ENCODE peak calls at places on chromosomes 16 and 17, in ten cellular contexts. D, P, M, W, L, Q, U, Y, A and H are unnamed samples.

GRCh38 chr16:56532714-56533113 is 12.9 kb upstream of the BBS2 start:
- DNase-seq in A (no peak), Y (no peak), U (no peak), W (no peak), L (no peak), P (no peak), Q (no peak), M (no peak), D (no peak), H (no peak)

GRCh38 chr17:49180303-49180702 is 30.1 kb downstream of the GNGT2 start:
- DNase-seq in L (peak; percentile 42), P (no peak), M (peak; percentile 78), W (peak; percentile 75), A (peak; percentile 66), D (no peak), Q (peak; percentile 51), Y (peak; percentile 18), U (peak; percentile 61), H (peak; percentile 62)

GRCh38 chr16:64292953-64293352 is 828.9 kb downstream of the CDH11 start:
- DNase-seq in U (no peak), L (no peak), M (no peak), A (no peak), P (no peak), Q (no peak), D (no peak), W (no peak), Y (no peak), H (no peak)

GRCh38 chr17:60345233-60345632 is 46.7 kb downstream of the USP32 start:
- DNase-seq in D (no peak), W (no peak), P (no peak), Q (no peak), A (no peak), L (no peak), U (no peak), Y (no peak), M (no peak), H (no peak)

GRCh38 chr16:4011225-4011939 is 104.9 kb downstream of the ADCY9 start:
- DNase-seq in Q (no peak), L (no peak), Y (no peak), P (no peak), W (no peak), D (no peak), A (no peak), U (no peak), M (no peak), H (peak; percentile 38)

GRCh38 chr16:306911-307370 is 24.0 kb downstream of the PDIA2 start:
- DNase-seq in L (no peak), M (no peak), U (no peak), Q (no peak), W (no peak), P (no peak), A (no peak), D (no peak), Y (no peak), H (no peak)

GRCh38 chr16:788399-789126 is at the start of gene CHTF18:
- DNase-seq in U (peak; percentile 69), P (peak; percentile 96), L (peak; percentile 92), Q (peak; percentile 100), M (peak; percentile 100), D (peak; percentile 79), W (peak; percentile 97), Y (peak; percentile 59), A (peak; percentile 91), H (peak; percentile 92)

GRCh38 chr16:1495281-1496262 is 2.4 kb downstream of the TELO2 start:
- DNase-seq in U (no peak), D (no peak), Q (no peak), A (no peak), P (no peak), M (no peak), W (no peak), Y (no peak), L (no peak), H (no peak)

GRCh38 chr17:45976755-45977505 is 22.1 kb upstream of the STH start:
- DNase-seq in P (no peak), M (no peak), L (no peak), Q (no peak), U (peak; percentile 25), W (no peak), A (no peak), D (no peak), Y (peak; percentile 27), H (no peak)

GRCh38 chr16:53974484-53975115 is 270.6 kb downstream of the FTO start:
- DNase-seq in A (no peak), M (no peak), Y (no peak), U (no peak), L (no peak), D (no peak), Q (no peak), P (no peak), W (no peak), H (peak; percentile 27)

GRCh38 chr16:90011196-90011819 is 7.9 kb downstream of the DBNDD1 start:
- DNase-seq in L (no peak), P (no peak), U (no peak), D (no peak), W (no peak), A (no peak), M (no peak), Y (no peak), Q (no peak), H (no peak)

GRCh38 chr17:82648761-82649474 is 674 bp upstream of the WDR45B start:
- DNase-seq in L (no peak), Y (no peak), Q (peak; percentile 54), M (peak; percentile 95), W (no peak), U (no peak), P (peak; percentile 90), A (peak; percentile 47), D (no peak), H (no peak)

GRCh38 chr17:48545022-48545376 is at the start of gene HOXB2:
- DNase-seq in A (no peak), U (peak; percentile 52), M (no peak), L (no peak), D (no peak), W (no peak), Q (no peak), P (no peak), Y (no peak), H (no peak)

GRCh38 chr16:55464375-55464774 is 14.6 kb upstream of the MMP2 start:
- DNase-seq in A (no peak), Y (no peak), W (no peak), L (no peak), D (no peak), Q (no peak), P (no peak), U (no peak), M (no peak), H (no peak)

GRCh38 chr17:34307110-34307509 is 12.1 kb upstream of the CCL8 start:
- DNase-seq in A (peak; percentile 17), W (no peak), L (no peak), M (no peak), Q (no peak), U (no peak), D (no peak), Y (no peak), P (no peak), H (peak; percentile 69)

GRCh38 chr16:58324792-58325191 is 30.0 kb upstream of the PRSS54 start:
- DNase-seq in L (no peak), Y (no peak), A (no peak), M (no peak), D (no peak), W (no peak), U (no peak), P (no peak), Q (no peak), H (no peak)

GRCh38 chr17:79800325-79801155 is 3.7 kb upstream of the CBX8 start:
- DNase-seq in Q (no peak), P (no peak), M (peak; percentile 45), A (no peak), U (no peak), D (no peak), W (peak; percentile 77), L (no peak), Y (no peak), H (peak; percentile 39)

GRCh38 chr17:47684535-47685193 is 9.3 kb upstream of the TBKBP1 start:
- DNase-seq in W (no peak), U (no peak), M (no peak), A (no peak), P (no peak), D (no peak), Y (no peak), L (no peak), Q (no peak), H (no peak)

GRCh38 chr17:44249501-44250246 is 18.3 kb downstream of the SLC4A1 start:
- DNase-seq in P (no peak), L (no peak), U (no peak), W (no peak), Y (no peak), Q (no peak), D (no peak), A (no peak), M (no peak), H (no peak)

GRCh38 chr16:4344659-4345438 is 6.3 kb downstream of the PAM16 start:
- DNase-seq in W (no peak), M (no peak), U (no peak), Y (peak; percentile 26), Q (no peak), A (no peak), D (no peak), P (no peak), L (no peak), H (no peak)

GRCh38 chr17:48625502-48626201 is 506 bp downstream of the HOXB9 start:
- DNase-seq in A (no peak), D (no peak), U (peak; percentile 62), M (no peak), Q (no peak), Y (no peak), L (no peak), P (no peak), W (peak; percentile 54), H (no peak)

GRCh38 chr16:67514382-67514828 is 14.2 kb upstream of the RIPOR1 start:
- DNase-seq in A (peak; percentile 67), M (peak; percentile 61), Q (peak; percentile 66), P (no peak), L (peak; percentile 65), Y (peak; percentile 77), W (peak; percentile 89), U (peak; percentile 77), D (peak; percentile 18), H (peak; percentile 89)

GRCh38 chr16:26665166-26665939 is 401.4 kb upstream of the C16orf82 start:
- DNase-seq in D (no peak), P (no peak), Y (no peak), U (no peak), M (no peak), Q (no peak), L (no peak), A (no peak), W (peak; percentile 41), H (no peak)

GRCh38 chr16:86895609-86896008 is 317.3 kb downstream of the FOXL1 start:
- DNase-seq in M (no peak), P (no peak), U (no peak), W (no peak), L (no peak), D (no peak), Q (no peak), Y (no peak), A (no peak), H (no peak)

GRCh38 chr17:4770632-4771031 is 1.1 kb upstream of the TM4SF5 start:
- DNase-seq in D (no peak), P (no peak), Q (no peak), M (no peak), A (no peak), Y (no peak), L (no peak), W (no peak), U (no peak), H (no peak)

GRCh38 chr16:10828851-10829331 is 10.3 kb upstream of the TVP23A start:
- DNase-seq in D (peak; percentile 78), L (no peak), Y (peak; percentile 73), W (no peak), A (peak; percentile 94), M (peak; percentile 82), U (peak; percentile 62), Q (no peak), P (peak; percentile 98), H (peak; percentile 43)

GRCh38 chr16:81401035-81401950 is 43.3 kb upstream of the CMIP start:
- DNase-seq in D (peak; percentile 21), L (no peak), Q (no peak), M (no peak), W (no peak), A (no peak), P (no peak), Y (peak; percentile 90), U (peak; percentile 86), H (peak; percentile 47)

GRCh38 chr17:48835971-48836370 is 5.1 kb downstream of the CALCOCO2 start:
- DNase-seq in Q (no peak), D (no peak), W (peak; percentile 17), M (no peak), P (no peak), L (no peak), Y (no peak), U (no peak), A (no peak), H (no peak)